ENCODE peak calls at places on chromosomes 1 and 21, in seven cellular contexts. U is fibroblast of pulmonary artery, M is fibroblast of lung, G is psoas muscle, F is adrenal gland, K is sigmoid colon, Y is heart left ventricle. X is an unnamed sample.

GRCh38 chr1:37476460-37477197 is 2.2 kb downstream of the ZC3H12A start:
- DNase-seq in Y (peak; percentile 74), M (peak; percentile 86), F (peak; percentile 89), G (peak; percentile 80), K (peak; percentile 94), U (peak; percentile 88), X (peak; percentile 90)

GRCh38 chr1:235637756-235638155 is 11.8 kb downstream of the GNG4 start:
- DNase-seq in U (no peak), G (no peak), M (no peak), Y (no peak), F (no peak), K (peak; percentile 26), X (no peak)

GRCh38 chr1:2068951-2069350 is 18.7 kb downstream of the PRKCZ start:
- DNase-seq in M (no peak), K (no peak), G (no peak), F (no peak), U (no peak), Y (peak; percentile 22), X (no peak)

GRCh38 chr1:19762175-19762779 is 37.4 kb downstream of the TMCO4 start:
- DNase-seq in F (peak; percentile 46), G (no peak), U (peak; percentile 39), Y (no peak), M (no peak), K (no peak), X (no peak)

GRCh38 chr1:71046891-71047634 is 553 bp downstream of the PTGER3 start:
- DNase-seq in K (peak; percentile 67), M (no peak), F (no peak), G (peak; percentile 21), U (no peak), Y (no peak), X (peak; percentile 77)

GRCh38 chr21:17613242-17613676 is 558 bp upstream of the BTG3 start:
- DNase-seq in M (peak; percentile 21), F (peak; percentile 52), K (peak; percentile 88), U (peak; percentile 29), Y (peak; percentile 49), G (peak; percentile 37), X (peak; percentile 77)

GRCh38 chr1:163093169-163093568 is 24.0 kb downstream of the RGS4 start:
- DNase-seq in Y (no peak), M (no peak), G (no peak), U (no peak), F (no peak), K (no peak), X (no peak)

GRCh38 chr1:36136535-36136934 is 11.5 kb upstream of the COL8A2 start:
- DNase-seq in M (peak; percentile 94), G (peak; percentile 54), U (peak; percentile 89), F (peak; percentile 83), K (no peak), Y (peak; percentile 54), X (no peak)

GRCh38 chr1:60994369-60994768 is 88.0 kb upstream of the NFIA start:
- DNase-seq in Y (no peak), M (no peak), G (no peak), K (no peak), U (no peak), F (no peak), X (no peak)

GRCh38 chr1:119554188-119554587 is 47.2 kb downstream of the HSD3B1 start:
- DNase-seq in F (peak; percentile 70), Y (no peak), G (no peak), K (no peak), U (peak; percentile 91), M (peak; percentile 98), X (no peak)

GRCh38 chr1:28278763-28279162 is 19.4 kb downstream of the SESN2 start:
- DNase-seq in K (no peak), M (no peak), U (no peak), F (no peak), G (no peak), Y (no peak), X (no peak)

GRCh38 chr1:114152211-114153050 is 1.2 kb downstream of the SYT6 start:
- DNase-seq in Y (peak; percentile 48), M (peak; percentile 37), K (peak; percentile 75), U (peak; percentile 37), F (peak; percentile 50), G (peak; percentile 59), X (peak; percentile 80)

GRCh38 chr1:112247036-112247597 is 148.9 kb upstream of the CTTNBP2NL start:
- DNase-seq in G (no peak), F (no peak), U (no peak), M (no peak), Y (no peak), K (no peak), X (no peak)

GRCh38 chr1:183011859-183012258 is 11.4 kb upstream of the LAMC1 start:
- DNase-seq in U (no peak), Y (no peak), M (no peak), F (no peak), G (no peak), K (no peak), X (no peak)

GRCh38 chr1:106768501-106768900 is 288.0 kb upstream of the PRMT6 start:
- DNase-seq in M (peak; percentile 52), Y (no peak), K (no peak), U (peak; percentile 54), F (no peak), G (no peak), X (no peak)

GRCh38 chr21:21971384-21971783 is 973.2 kb downstream of the NCAM2 start:
- DNase-seq in G (no peak), Y (no peak), F (no peak), M (no peak), K (no peak), U (no peak), X (no peak)

GRCh38 chr1:155174334-155175280 is 958 bp downstream of the TRIM46 start:
- DNase-seq in G (no peak), U (peak; percentile 35), F (peak; percentile 38), K (peak; percentile 69), M (peak; percentile 31), Y (no peak), X (peak; percentile 85)

GRCh38 chr1:246695136-246695535 is 29.1 kb upstream of the SCCPDH start:
- DNase-seq in G (no peak), M (no peak), U (no peak), F (peak; percentile 65), K (no peak), Y (no peak), X (no peak)

GRCh38 chr1:203167026-203167912 is 8.4 kb downstream of the MYBPH start:
- DNase-seq in G (no peak), F (no peak), Y (no peak), K (no peak), M (no peak), U (no peak), X (peak; percentile 67)

GRCh38 chr1:53298163-53298685 is 29.6 kb downstream of the LRP8 start:
- DNase-seq in M (no peak), K (no peak), G (no peak), F (no peak), Y (no peak), U (no peak), X (no peak)

GRCh38 chr1:19828546-19828945 is 13.5 kb upstream of the RNF186 start:
- DNase-seq in G (no peak), U (peak; percentile 42), M (peak; percentile 16), K (no peak), Y (no peak), F (no peak), X (no peak)

GRCh38 chr1:207644852-207645631 is at the start of gene CR1L:
- DNase-seq in M (peak; percentile 54), Y (peak; percentile 79), G (peak; percentile 83), F (peak; percentile 81), U (peak; percentile 45), K (peak; percentile 83), X (peak; percentile 92)

GRCh38 chr1:167291539-167292195 is 71.0 kb downstream of the POU2F1 start:
- DNase-seq in G (no peak), M (no peak), Y (no peak), K (no peak), F (no peak), U (no peak), X (no peak)

GRCh38 chr1:101337968-101338367 is 101.1 kb downstream of the S1PR1 start:
- DNase-seq in F (no peak), Y (no peak), K (no peak), M (no peak), G (no peak), U (no peak), X (no peak)

GRCh38 chr1:101330427-101331130 is 93.8 kb downstream of the S1PR1 start:
- DNase-seq in Y (no peak), F (no peak), U (no peak), M (no peak), G (no peak), K (no peak), X (no peak)

GRCh38 chr1:101331794-101332193 is 95.0 kb downstream of the S1PR1 start:
- DNase-seq in F (no peak), M (no peak), G (no peak), K (no peak), U (no peak), Y (no peak), X (no peak)

DNA sequence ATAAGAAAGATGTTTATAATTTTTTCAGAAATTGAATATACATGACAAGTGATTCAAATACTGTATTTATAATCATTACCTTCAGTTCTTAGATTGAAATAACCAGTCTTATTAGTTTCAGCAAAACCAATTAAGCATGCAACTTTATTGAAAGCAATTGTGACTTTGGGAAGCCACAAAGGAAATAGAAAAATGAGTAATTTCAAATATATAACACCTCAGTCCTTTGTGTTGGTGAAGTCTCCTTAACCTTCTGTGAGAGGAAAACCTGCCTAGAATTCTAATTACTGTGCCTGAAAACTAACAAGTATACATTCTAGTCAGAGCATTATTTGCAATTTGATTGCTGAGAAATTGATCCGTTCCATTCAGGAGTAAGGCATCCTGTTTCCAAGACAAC is 95.8 kb downstream of the S1PR1 start:
- DNase-seq in U (no peak), G (no peak), Y (no peak), K (no peak), F (no peak), M (no peak), X (no peak)
- H3K4me3 ChIP-seq in U (no peak overlapping the region), G (no peak overlapping the region), Y (no peak overlapping the region), K (no peak overlapping the region), F (no peak overlapping the region), M (no peak overlapping the region), X (no peak overlapping the region)

GRCh38 chr1:93874025-93874651 is 4.9 kb downstream of the DNTTIP2 start:
- DNase-seq in Y (no peak), F (no peak), K (no peak), G (no peak), U (peak; percentile 68), M (peak; percentile 22), X (no peak)
- TF ChIP-seq CTCF in Y (peak; percentile 38), F (peak; percentile 20), K (no peak), G (peak; percentile 40), U (peak; percentile 71), M (peak; percentile 54), X (no peak)

GRCh38 chr1:171805395-171806115 is 24.1 kb downstream of the METTL13 start:
- DNase-seq in G (no peak), M (no peak), U (no peak), F (no peak), K (no peak), Y (no peak), X (no peak)
- H3K4me3 ChIP-seq in G (no peak overlapping the region), M (no peak overlapping the region), U (no peak overlapping the region), F (no peak overlapping the region), K (peak overlapping the region; percentile 0), Y (peak overlapping the region; percentile 26), X (peak overlapping the region; percentile 20)

DNA sequence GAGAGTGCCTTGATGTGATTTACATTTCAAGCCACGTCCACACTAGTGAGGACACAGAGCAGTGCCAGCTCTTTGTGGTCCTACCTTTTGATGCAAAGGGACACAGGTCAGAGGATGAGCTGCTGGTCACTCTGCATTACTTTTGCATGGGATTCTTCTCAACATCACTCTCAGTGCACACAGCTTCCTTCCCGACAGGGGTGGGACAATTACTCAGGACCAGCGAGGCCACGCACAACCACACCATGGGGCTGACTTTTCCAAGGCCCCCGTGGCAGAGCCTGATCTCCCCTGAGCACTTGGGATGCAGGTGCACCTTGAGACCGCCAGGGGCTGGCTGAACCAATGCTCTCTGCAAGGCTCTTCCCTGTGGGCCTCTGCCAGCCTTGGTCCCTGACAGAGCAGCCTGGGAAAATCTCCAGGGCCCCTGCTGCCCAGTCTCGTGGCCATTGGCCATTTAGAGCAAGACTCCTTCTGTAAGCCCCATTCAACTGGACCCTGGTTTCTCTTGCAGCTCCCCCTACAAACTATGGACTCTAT is 13.2 kb upstream of the PRAMEF12 start:
- DNase-seq in F (no peak), G (no peak), U (no peak), Y (no peak), K (no peak), M (no peak), X (no peak)
- TF ChIP-seq CTCF in F (no peak), G (no peak), U (no peak), Y (no peak), K (no peak), M (no peak), X (no peak)

X was measured in kidney.